ENCODE peak calls at places on chromosomes 3 and 15, in ten cellular contexts. W is IMR-90, V is body of pancreas, F is Peyer's patch, G is breast epithelium, N is right lobe of liver, J is stomach, D is GM12878, X is adrenal gland, K is spleen. B is an unnamed sample. For H3K27me3, the result is how much of the 10 kb centered on the place peaks cover.

GRCh38 chr15:29925227-29926082 is 103.2 kb upstream of the TJP1 start:
- DNase-seq in W (peak), J (peak), F (peak), V (peak), K (no peak), X (peak), N (peak), G (no peak), D (no peak), B (no peak)

GRCh38 chr15:99703603-99704443 is 29.4 kb downstream of the LYSMD4 start:
- DNase-seq in V (peak), J (no peak), N (no peak), D (no peak), F (no peak), X (no peak), G (no peak), W (peak), K (no peak), B (no peak)

GRCh38 chr3:9014189-9014588 is 50.9 kb upstream of the RAD18 start:
- DNase-seq in X (no peak), N (no peak), V (no peak), W (peak), F (no peak), J (no peak), D (no peak), G (no peak), K (no peak), B (no peak)

GRCh38 chr3:176939022-176939817 is 258.1 kb downstream of the TBL1XR1 start:
- DNase-seq in N (no peak), K (no peak), G (no peak), W (peak), D (peak), J (peak), F (peak), X (peak), V (peak), B (no peak)

GRCh38 chr3:119098620-119099222 is 47.2 kb upstream of the TEX55 start:
- DNase-seq in V (no peak), X (no peak), D (no peak), K (no peak), F (no peak), N (no peak), J (no peak), G (no peak), W (peak), B (no peak)

GRCh38 chr3:47420511-47421484 is 40.0 kb downstream of the PTPN23 start:
- DNase-seq in D (peak), G (peak), X (peak), F (peak), W (peak), V (peak), N (peak), K (peak), J (peak), B (peak)

GRCh38 chr15:28271697-28272250 is 50.2 kb downstream of the HERC2 start:
- DNase-seq in D (no peak), V (no peak), G (no peak), W (no peak), J (no peak), X (no peak), F (no peak), K (no peak), N (no peak), B (no peak)

GRCh38 chr15:63104727-63105126 is 16.9 kb upstream of the LACTB start:
- DNase-seq in J (no peak), G (no peak), K (no peak), D (no peak), V (no peak), W (peak), X (no peak), N (no peak), F (no peak), B (no peak)

GRCh38 chr15:57406040-57406772 is 29.9 kb downstream of the CGNL1 start:
- DNase-seq in J (no peak), G (no peak), X (no peak), D (no peak), W (peak), K (no peak), N (no peak), V (no peak), F (no peak), B (no peak)

GRCh38 chr3:72664576-72664975 is 183.7 kb downstream of the SHQ1 start:
- DNase-seq in G (no peak), F (no peak), V (no peak), J (no peak), W (no peak), K (no peak), N (no peak), D (no peak), X (no peak), B (no peak)

GRCh38 chr3:148748323-148748722 is 50.6 kb downstream of the AGTR1 start:
- DNase-seq in J (no peak), N (no peak), V (no peak), F (no peak), G (no peak), K (no peak), W (no peak), D (no peak), X (no peak), B (no peak)

DNA sequence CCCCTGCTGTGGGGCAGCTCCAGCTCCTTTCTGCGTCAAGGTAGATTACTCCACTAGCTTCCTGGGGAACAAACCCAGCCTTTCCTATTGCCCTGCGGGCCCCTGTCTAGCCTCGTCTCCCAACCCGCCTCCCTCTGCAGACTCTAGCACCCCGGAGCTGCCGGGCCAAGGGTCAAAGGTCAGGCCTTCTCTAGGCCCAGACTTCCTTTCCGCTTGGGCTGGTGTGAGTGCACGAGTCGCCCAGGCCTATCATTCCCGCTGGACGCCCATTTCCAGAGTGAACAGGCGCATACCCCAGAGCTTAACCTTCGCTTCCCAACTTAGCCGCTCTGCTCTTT is 11.6 kb upstream of the ONECUT1 start:
- DNase-seq in J (no peak), V (no peak), F (no peak), W (no peak), K (no peak), N (no peak), G (no peak), D (no peak), X (no peak), B (no peak)
- H3K27me3 ChIP-seq in J (half or more), V (under half), F (half or more), W (half or more), K (under half), N (under half), G (half or more), D (half or more), X (half or more), B (half or more)

DNA sequence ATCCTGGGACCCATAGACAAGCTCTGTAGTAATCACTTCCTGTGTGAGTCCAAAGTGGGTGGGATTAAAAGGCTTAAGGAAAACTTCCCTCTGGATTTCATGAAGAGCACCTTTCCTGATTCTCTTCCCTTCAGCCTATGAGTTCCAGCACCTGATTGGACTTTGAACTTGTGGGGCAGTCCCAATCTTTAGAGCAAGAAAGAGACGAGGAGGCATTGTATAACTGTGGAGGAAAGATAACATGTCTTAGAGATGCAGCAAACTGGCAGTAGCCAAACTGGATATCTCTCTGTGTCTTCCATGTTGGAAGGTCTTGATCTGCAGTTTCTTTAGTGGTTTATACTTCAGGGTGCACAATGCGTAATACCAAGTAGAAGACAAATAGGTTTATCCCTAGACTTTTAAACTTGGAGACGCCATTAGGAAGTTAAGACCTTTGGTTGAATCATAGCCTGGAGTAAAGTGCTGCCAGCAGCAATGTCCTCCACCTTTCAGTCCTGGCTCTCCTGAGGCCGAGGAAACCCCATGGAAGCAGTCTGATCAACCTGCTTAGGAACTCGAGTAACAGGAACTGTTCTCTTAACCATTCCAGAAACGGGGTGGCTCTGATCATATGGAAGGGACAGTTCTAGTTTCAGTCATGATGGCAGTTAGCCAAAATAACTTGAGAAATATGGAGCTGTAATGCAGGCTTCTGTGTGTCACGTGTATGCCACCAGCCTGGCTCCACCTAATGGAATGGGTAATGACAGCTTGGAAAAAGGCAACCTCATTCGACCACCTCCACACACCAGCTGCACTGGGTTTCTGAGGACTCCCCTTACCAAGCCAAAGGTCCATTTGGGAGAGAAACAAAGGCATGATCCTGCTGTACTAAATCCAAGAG is 4.7 kb downstream of the EIF1B start:
- DNase-seq in F (peak), X (peak), J (no peak), N (no peak), G (no peak), D (no peak), V (peak), W (no peak), K (no peak), B (no peak)
- TF ChIP-seq POLR2A in F (no peak), X (no peak), J (no peak), N (no peak), G (no peak), D (no peak), V (no peak), W (no peak), K (no peak), B (no peak)

GRCh38 chr15:51093488-51093864 is 1.2 kb downstream of the TNFAIP8L3 start:
- DNase-seq in F (no peak), D (no peak), K (no peak), N (peak), V (no peak), J (no peak), X (no peak), W (no peak), G (no peak), B (no peak)
- H3K27me3 ChIP-seq in F (under half), D (under half), K (under half), N (under half), V (under half), J (under half), X (under half), W (half or more), G (under half), B (under half)

GRCh38 chr15:70279096-70279495 is 181.4 kb upstream of the TLE3 start:
- DNase-seq in X (no peak), W (no peak), J (no peak), K (no peak), G (peak), D (no peak), N (no peak), V (no peak), F (peak), B (no peak)
- TF ChIP-seq POLR2A in X (no peak), W (no peak), J (no peak), K (no peak), G (no peak), D (no peak), N (no peak), V (no peak), F (no peak), B (no peak)

GRCh38 chr3:62655319-62656063 is 219.7 kb downstream of the CADPS start:
- DNase-seq in N (no peak), J (no peak), X (no peak), V (no peak), G (no peak), F (no peak), K (no peak), W (no peak), D (no peak), B (no peak)
- H3K27me3 ChIP-seq in N (under half), J (under half), X (under half), V (under half), G (under half), F (under half), K (under half), W (under half), D (under half), B (under half)

B was measured in suprapubic skin.